ENCODE peak calls at places on chromosomes 6 and 20, in eight cellular contexts. One of them, this sample, is unnamed.

GRCh38 chr6:170407200-170407599 is 100.6 kb downstream of the FAM120B start:
- DNase-seq in AG04450: no peak
- DNase-seq in body of pancreas: no peak
- DNase-seq in fibroblast of pulmonary artery: no peak
- DNase-seq in astrocyte of the spinal cord: no peak
- DNase-seq in epithelial cell of esophagus: no peak
- DNase-seq in upper lobe of left lung: no peak
- DNase-seq in left ventricle myocardium inferior: no peak
- DNase-seq in this sample: no peak

GRCh38 chr20:63232235-63233060 is 3.3 kb upstream of the BIRC7 start:
- DNase-seq in AG04450: peak
- DNase-seq in body of pancreas: no peak
- DNase-seq in fibroblast of pulmonary artery: peak
- DNase-seq in astrocyte of the spinal cord: peak
- DNase-seq in epithelial cell of esophagus: peak
- DNase-seq in upper lobe of left lung: no peak
- DNase-seq in left ventricle myocardium inferior: no peak
- DNase-seq in this sample: peak

GRCh38 chr6:117110737-117111136 is 154.6 kb upstream of the VGLL2 start:
- DNase-seq in AG04450: no peak
- DNase-seq in body of pancreas: no peak
- DNase-seq in fibroblast of pulmonary artery: no peak
- DNase-seq in astrocyte of the spinal cord: no peak
- DNase-seq in epithelial cell of esophagus: no peak
- DNase-seq in upper lobe of left lung: no peak
- DNase-seq in left ventricle myocardium inferior: no peak
- DNase-seq in this sample: no peak

GRCh38 chr6:81215092-81215432 is 537.4 kb downstream of the TENT5A start:
- DNase-seq in AG04450: no peak
- DNase-seq in body of pancreas: no peak
- DNase-seq in fibroblast of pulmonary artery: no peak
- DNase-seq in astrocyte of the spinal cord: no peak
- DNase-seq in epithelial cell of esophagus: no peak
- DNase-seq in upper lobe of left lung: no peak
- DNase-seq in left ventricle myocardium inferior: no peak
- DNase-seq in this sample: no peak

GRCh38 chr20:46243707-46244628 is 64.3 kb downstream of the CDH22 start:
- DNase-seq in AG04450: no peak
- DNase-seq in body of pancreas: no peak
- DNase-seq in fibroblast of pulmonary artery: no peak
- DNase-seq in astrocyte of the spinal cord: no peak
- DNase-seq in epithelial cell of esophagus: peak
- DNase-seq in upper lobe of left lung: no peak
- DNase-seq in left ventricle myocardium inferior: no peak
- DNase-seq in this sample: no peak

GRCh38 chr6:157065366-157065765 is 258.0 kb downstream of the TMEM242 start:
- DNase-seq in AG04450: no peak
- DNase-seq in body of pancreas: no peak
- DNase-seq in fibroblast of pulmonary artery: no peak
- DNase-seq in astrocyte of the spinal cord: no peak
- DNase-seq in epithelial cell of esophagus: no peak
- DNase-seq in upper lobe of left lung: no peak
- DNase-seq in left ventricle myocardium inferior: no peak
- DNase-seq in this sample: no peak

GRCh38 chr20:43583982-43584432 is 6.7 kb upstream of the IFT52 start:
- DNase-seq in AG04450: peak
- DNase-seq in body of pancreas: peak
- DNase-seq in fibroblast of pulmonary artery: peak
- DNase-seq in astrocyte of the spinal cord: peak
- DNase-seq in epithelial cell of esophagus: peak
- DNase-seq in upper lobe of left lung: peak
- DNase-seq in left ventricle myocardium inferior: peak
- DNase-seq in this sample: peak

GRCh38 chr6:52929321-52930164 is 20.0 kb upstream of the GSTA3 start:
- DNase-seq in AG04450: peak
- DNase-seq in body of pancreas: peak
- DNase-seq in fibroblast of pulmonary artery: peak
- DNase-seq in astrocyte of the spinal cord: peak
- DNase-seq in epithelial cell of esophagus: peak
- DNase-seq in upper lobe of left lung: peak
- DNase-seq in left ventricle myocardium inferior: no peak
- DNase-seq in this sample: peak

GRCh38 chr20:4835244-4836177 is 113.8 kb downstream of the PRND start:
- DNase-seq in AG04450: no peak
- DNase-seq in body of pancreas: no peak
- DNase-seq in fibroblast of pulmonary artery: peak
- DNase-seq in astrocyte of the spinal cord: peak
- DNase-seq in epithelial cell of esophagus: no peak
- DNase-seq in upper lobe of left lung: no peak
- DNase-seq in left ventricle myocardium inferior: peak
- DNase-seq in this sample: no peak

GRCh38 chr6:77633993-77634392 is 18.8 kb upstream of the MEI4 start:
- DNase-seq in AG04450: no peak
- DNase-seq in body of pancreas: no peak
- DNase-seq in fibroblast of pulmonary artery: peak
- DNase-seq in astrocyte of the spinal cord: peak
- DNase-seq in epithelial cell of esophagus: no peak
- DNase-seq in upper lobe of left lung: no peak
- DNase-seq in left ventricle myocardium inferior: no peak
- DNase-seq in this sample: peak

GRCh38 chr20:49851991-49852390 is 39.4 kb downstream of the SLC9A8 start:
- DNase-seq in AG04450: no peak
- DNase-seq in body of pancreas: no peak
- DNase-seq in fibroblast of pulmonary artery: no peak
- DNase-seq in astrocyte of the spinal cord: no peak
- DNase-seq in epithelial cell of esophagus: no peak
- DNase-seq in upper lobe of left lung: no peak
- DNase-seq in left ventricle myocardium inferior: no peak
- DNase-seq in this sample: no peak

GRCh38 chr20:49791165-49791564 is 21.5 kb upstream of the SLC9A8 start:
- DNase-seq in AG04450: no peak
- DNase-seq in body of pancreas: no peak
- DNase-seq in fibroblast of pulmonary artery: no peak
- DNase-seq in astrocyte of the spinal cord: no peak
- DNase-seq in epithelial cell of esophagus: no peak
- DNase-seq in upper lobe of left lung: no peak
- DNase-seq in left ventricle myocardium inferior: no peak
- DNase-seq in this sample: no peak

GRCh38 chr6:79872986-79873385 is 74.4 kb downstream of the ELOVL4 start:
- DNase-seq in AG04450: no peak
- DNase-seq in body of pancreas: no peak
- DNase-seq in fibroblast of pulmonary artery: peak
- DNase-seq in astrocyte of the spinal cord: peak
- DNase-seq in epithelial cell of esophagus: peak
- DNase-seq in upper lobe of left lung: no peak
- DNase-seq in left ventricle myocardium inferior: no peak
- DNase-seq in this sample: peak

GRCh38 chr20:43238833-43239232 is 49.1 kb upstream of the PTPRT start:
- DNase-seq in AG04450: no peak
- DNase-seq in body of pancreas: no peak
- DNase-seq in fibroblast of pulmonary artery: no peak
- DNase-seq in astrocyte of the spinal cord: no peak
- DNase-seq in epithelial cell of esophagus: no peak
- DNase-seq in upper lobe of left lung: no peak
- DNase-seq in left ventricle myocardium inferior: no peak
- DNase-seq in this sample: peak

GRCh38 chr6:167721291-167721690 is 105.4 kb upstream of the AFDN start:
- DNase-seq in AG04450: no peak
- DNase-seq in body of pancreas: no peak
- DNase-seq in fibroblast of pulmonary artery: no peak
- DNase-seq in astrocyte of the spinal cord: no peak
- DNase-seq in epithelial cell of esophagus: no peak
- DNase-seq in upper lobe of left lung: no peak
- DNase-seq in left ventricle myocardium inferior: no peak
- DNase-seq in this sample: no peak

GRCh38 chr6:29968905-29969304 is 26.6 kb downstream of the HLA-A start:
- DNase-seq in AG04450: no peak
- DNase-seq in body of pancreas: no peak
- DNase-seq in fibroblast of pulmonary artery: no peak
- DNase-seq in astrocyte of the spinal cord: no peak
- DNase-seq in epithelial cell of esophagus: no peak
- DNase-seq in upper lobe of left lung: no peak
- DNase-seq in left ventricle myocardium inferior: no peak
- DNase-seq in this sample: no peak

GRCh38 chr6:89385156-89385667 is 26.9 kb downstream of the RRAGD start:
- DNase-seq in AG04450: no peak
- DNase-seq in body of pancreas: no peak
- DNase-seq in fibroblast of pulmonary artery: peak
- DNase-seq in astrocyte of the spinal cord: peak
- DNase-seq in epithelial cell of esophagus: peak
- DNase-seq in upper lobe of left lung: no peak
- DNase-seq in left ventricle myocardium inferior: no peak
- DNase-seq in this sample: peak

DNA sequence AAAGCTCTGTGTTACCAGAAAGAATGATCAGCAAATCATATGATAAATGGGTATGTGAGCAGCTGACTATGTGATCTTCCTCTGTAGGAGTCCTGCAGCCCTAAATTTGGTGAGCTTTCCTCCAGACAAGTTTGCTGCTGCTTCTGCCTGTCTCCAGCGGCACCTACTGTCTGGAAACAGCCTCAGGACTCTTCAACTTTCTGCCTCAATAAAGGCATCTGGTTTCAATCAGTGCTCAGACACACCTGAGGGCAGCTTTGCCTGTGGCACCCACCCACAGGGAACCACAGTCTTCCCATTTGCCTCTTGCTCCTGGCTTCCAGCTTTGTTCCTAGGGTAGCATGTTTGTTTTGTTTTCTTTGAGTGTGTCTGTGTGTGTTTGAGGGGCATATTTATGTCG is 727.9 kb upstream of the MAN1A1 start:
- DNase-seq in AG04450: no peak
- DNase-seq in body of pancreas: no peak
- DNase-seq in fibroblast of pulmonary artery: peak
- DNase-seq in astrocyte of the spinal cord: peak
- DNase-seq in epithelial cell of esophagus: peak
- DNase-seq in upper lobe of left lung: no peak
- DNase-seq in left ventricle myocardium inferior: no peak
- DNase-seq in this sample: peak
- TF ChIP-seq CTCF in AG04450: no peak
- TF ChIP-seq CTCF in body of pancreas: no peak
- TF ChIP-seq CTCF in fibroblast of pulmonary artery: peak
- TF ChIP-seq CTCF in astrocyte of the spinal cord: peak
- TF ChIP-seq CTCF in epithelial cell of esophagus: peak
- TF ChIP-seq CTCF in upper lobe of left lung: no peak
- TF ChIP-seq CTCF in left ventricle myocardium inferior: peak
- TF ChIP-seq CTCF in this sample: peak

DNA sequence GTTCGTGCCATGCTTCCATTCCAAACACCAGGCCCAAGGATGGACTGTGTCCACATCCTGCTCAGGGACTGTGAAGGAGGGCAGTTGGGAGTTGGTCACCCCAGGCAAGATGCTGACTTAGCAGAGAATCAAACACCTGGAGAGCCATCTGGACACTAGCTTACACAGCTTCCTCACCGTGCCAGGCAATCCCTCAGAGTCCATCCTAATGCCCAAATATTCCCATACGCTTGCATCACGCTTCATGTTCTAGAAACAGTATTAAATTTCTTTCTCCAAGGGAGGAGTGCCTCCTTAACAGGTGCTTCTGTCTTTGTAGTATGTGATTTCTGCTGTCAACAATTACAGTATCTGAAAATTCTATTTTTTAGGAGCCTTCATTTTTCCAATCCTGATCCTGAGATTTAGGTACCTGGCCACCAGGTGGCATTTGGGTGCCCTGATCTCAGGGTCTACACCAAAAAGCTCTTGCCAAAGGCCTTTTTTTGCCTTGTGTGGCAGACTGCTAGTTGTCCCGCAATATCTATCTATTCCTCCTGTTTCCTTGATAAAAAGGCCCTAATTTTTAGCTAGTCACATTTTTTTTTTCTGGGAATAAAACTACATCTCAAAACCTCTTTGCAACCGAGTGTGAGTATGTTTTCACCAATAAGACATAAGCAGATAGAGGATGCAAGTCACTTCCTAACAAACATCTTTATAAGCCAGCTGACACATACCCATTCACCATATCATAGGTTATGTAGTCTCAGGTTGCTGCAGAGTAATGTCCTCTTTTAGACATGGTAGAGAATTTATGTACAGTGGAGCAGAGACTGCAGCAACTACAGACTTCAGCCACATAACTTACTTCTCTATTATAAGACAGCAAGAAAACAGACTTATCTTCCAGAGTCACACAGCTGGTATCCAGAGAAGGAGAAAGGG is 85.0 kb downstream of the PREP start:
- DNase-seq in AG04450: no peak
- DNase-seq in body of pancreas: peak
- DNase-seq in fibroblast of pulmonary artery: peak
- DNase-seq in astrocyte of the spinal cord: no peak
- DNase-seq in epithelial cell of esophagus: peak
- DNase-seq in upper lobe of left lung: no peak
- DNase-seq in left ventricle myocardium inferior: no peak
- DNase-seq in this sample: peak
- TF ChIP-seq CTCF in AG04450: no peak
- TF ChIP-seq CTCF in body of pancreas: peak
- TF ChIP-seq CTCF in fibroblast of pulmonary artery: peak
- TF ChIP-seq CTCF in astrocyte of the spinal cord: peak
- TF ChIP-seq CTCF in epithelial cell of esophagus: peak
- TF ChIP-seq CTCF in upper lobe of left lung: peak
- TF ChIP-seq CTCF in left ventricle myocardium inferior: peak
- TF ChIP-seq CTCF in this sample: peak

GRCh38 chr6:14511192-14511591 is 393.6 kb downstream of the CD83 start:
- DNase-seq in AG04450: no peak
- DNase-seq in body of pancreas: no peak
- DNase-seq in fibroblast of pulmonary artery: no peak
- DNase-seq in astrocyte of the spinal cord: no peak
- DNase-seq in epithelial cell of esophagus: no peak
- DNase-seq in upper lobe of left lung: no peak
- DNase-seq in left ventricle myocardium inferior: no peak
- DNase-seq in this sample: no peak

GRCh38 chr6:14512246-14512645 is 394.7 kb downstream of the CD83 start:
- DNase-seq in AG04450: no peak
- DNase-seq in body of pancreas: no peak
- DNase-seq in fibroblast of pulmonary artery: no peak
- DNase-seq in astrocyte of the spinal cord: no peak
- DNase-seq in epithelial cell of esophagus: no peak
- DNase-seq in upper lobe of left lung: no peak
- DNase-seq in left ventricle myocardium inferior: no peak
- DNase-seq in this sample: no peak

GRCh38 chr6:14506656-14507242 is 389.2 kb downstream of the CD83 start:
- DNase-seq in AG04450: no peak
- DNase-seq in body of pancreas: no peak
- DNase-seq in fibroblast of pulmonary artery: no peak
- DNase-seq in astrocyte of the spinal cord: no peak
- DNase-seq in epithelial cell of esophagus: peak
- DNase-seq in upper lobe of left lung: no peak
- DNase-seq in left ventricle myocardium inferior: no peak
- DNase-seq in this sample: no peak

GRCh38 chr6:14513726-14514125 is 396.2 kb downstream of the CD83 start:
- DNase-seq in AG04450: no peak
- DNase-seq in body of pancreas: no peak
- DNase-seq in fibroblast of pulmonary artery: no peak
- DNase-seq in astrocyte of the spinal cord: no peak
- DNase-seq in epithelial cell of esophagus: no peak
- DNase-seq in upper lobe of left lung: no peak
- DNase-seq in left ventricle myocardium inferior: no peak
- DNase-seq in this sample: no peak

GRCh38 chr6:14510038-14510437 is 392.5 kb downstream of the CD83 start:
- DNase-seq in AG04450: no peak
- DNase-seq in body of pancreas: no peak
- DNase-seq in fibroblast of pulmonary artery: no peak
- DNase-seq in astrocyte of the spinal cord: no peak
- DNase-seq in epithelial cell of esophagus: no peak
- DNase-seq in upper lobe of left lung: no peak
- DNase-seq in left ventricle myocardium inferior: no peak
- DNase-seq in this sample: no peak
- TF ChIP-seq CTCF in AG04450: no peak
- TF ChIP-seq CTCF in body of pancreas: peak
- TF ChIP-seq CTCF in fibroblast of pulmonary artery: no peak
- TF ChIP-seq CTCF in astrocyte of the spinal cord: no peak
- TF ChIP-seq CTCF in epithelial cell of esophagus: no peak
- TF ChIP-seq CTCF in upper lobe of left lung: no peak
- TF ChIP-seq CTCF in left ventricle myocardium inferior: peak
- TF ChIP-seq CTCF in this sample: no peak

GRCh38 chr20:21029356-21029755 is 76.8 kb downstream of the LINC00237 start:
- DNase-seq in AG04450: no peak
- DNase-seq in body of pancreas: no peak
- DNase-seq in fibroblast of pulmonary artery: no peak
- DNase-seq in astrocyte of the spinal cord: no peak
- DNase-seq in epithelial cell of esophagus: no peak
- DNase-seq in upper lobe of left lung: no peak
- DNase-seq in left ventricle myocardium inferior: no peak
- DNase-seq in this sample: no peak
- TF ChIP-seq CTCF in AG04450: no peak
- TF ChIP-seq CTCF in body of pancreas: no peak
- TF ChIP-seq CTCF in fibroblast of pulmonary artery: no peak
- TF ChIP-seq CTCF in astrocyte of the spinal cord: no peak
- TF ChIP-seq CTCF in epithelial cell of esophagus: no peak
- TF ChIP-seq CTCF in upper lobe of left lung: no peak
- TF ChIP-seq CTCF in left ventricle myocardium inferior: no peak
- TF ChIP-seq CTCF in this sample: no peak